ENCODE peak calls at places on chromosomes 7 and 10, in five cellular contexts. B is A549, F is spleen, Q is uterus, I is body of pancreas. N is an unnamed sample. For H3K4me1, the result is how much of the 10 kb centered on the place peaks cover.

GRCh38 chr7:12422449-12423320 is 19.0 kb upstream of the VWDE start:
- DNase-seq in B (peak), F (no peak), Q (no peak), I (no peak), N (no peak)

GRCh38 chr7:70343519-70343918 is 745.2 kb downstream of the AUTS2 start:
- DNase-seq in B (no peak), F (no peak), Q (no peak), I (no peak), N (no peak)

GRCh38 chr7:132666786-132667185 is 90.5 kb upstream of the PLXNA4 start:
- DNase-seq in B (no peak), F (no peak), Q (no peak), I (no peak), N (no peak)

GRCh38 chr7:18126274-18126673 is 98.6 kb upstream of the PRPS1L1 start:
- DNase-seq in B (no peak), F (no peak), Q (no peak), I (no peak), N (no peak)

GRCh38 chr10:17003151-17003550 is 126.5 kb downstream of the CUBN start:
- DNase-seq in B (no peak), F (no peak), Q (no peak), I (no peak), N (no peak)

GRCh38 chr10:102231357-102232318 is 5.5 kb downstream of the ELOVL3 start:
- DNase-seq in B (peak), F (peak), Q (no peak), I (peak), N (peak)

GRCh38 chr10:58981051-58981450 is 195.4 kb upstream of the PHYHIPL start:
- DNase-seq in B (no peak), F (no peak), Q (no peak), I (no peak), N (no peak)

GRCh38 chr7:81285142-81285871 is 366.5 kb upstream of the SEMA3C start:
- DNase-seq in B (no peak), F (no peak), Q (no peak), I (no peak), N (no peak)

GRCh38 chr7:67771840-67772605 is 775.4 kb downstream of the TYW1 start:
- DNase-seq in B (no peak), F (no peak), Q (no peak), I (no peak), N (no peak)

GRCh38 chr7:518630-519428 is 817 bp downstream of the PDGFA start:
- DNase-seq in B (peak), F (no peak), Q (peak), I (peak), N (peak)

GRCh38 chr10:59805043-59805442 is 51.8 kb upstream of the MRLN start:
- DNase-seq in B (peak), F (no peak), Q (peak), I (no peak), N (peak)

GRCh38 chr7:140501941-140502340 is 22.6 kb upstream of the MKRN1 start:
- DNase-seq in B (no peak), F (no peak), Q (no peak), I (peak), N (peak)

GRCh38 chr10:127200646-127201045 is 4.3 kb upstream of the INSYN2A start:
- DNase-seq in B (no peak), F (no peak), Q (no peak), I (no peak), N (no peak)

GRCh38 chr7:70778585-70778984 is 353.4 kb upstream of the GALNT17 start:
- DNase-seq in B (no peak), F (no peak), Q (no peak), I (no peak), N (no peak)

GRCh38 chr7:92810242-92810611 is 26.1 kb downstream of the CDK6 start:
- DNase-seq in B (peak), F (no peak), Q (no peak), I (no peak), N (no peak)

GRCh38 chr7:101121996-101122932 is 4.6 kb upstream of the SERPINE1 start:
- DNase-seq in B (peak), F (no peak), Q (peak), I (peak), N (peak)

GRCh38 chr7:27747969-27748368 is 8.0 kb downstream of the TAX1BP1 start:
- DNase-seq in B (no peak), F (no peak), Q (no peak), I (no peak), N (no peak)

GRCh38 chr7:94476251-94476840 is 33.3 kb upstream of the CASD1 start:
- DNase-seq in B (no peak), F (no peak), Q (no peak), I (no peak), N (no peak)

GRCh38 chr7:94471604-94472003 is 38.0 kb upstream of the CASD1 start:
- DNase-seq in B (no peak), F (no peak), Q (no peak), I (no peak), N (no peak)

GRCh38 chr7:94477878-94478277 is 31.7 kb upstream of the CASD1 start:
- DNase-seq in B (no peak), F (no peak), Q (no peak), I (no peak), N (no peak)

DNA sequence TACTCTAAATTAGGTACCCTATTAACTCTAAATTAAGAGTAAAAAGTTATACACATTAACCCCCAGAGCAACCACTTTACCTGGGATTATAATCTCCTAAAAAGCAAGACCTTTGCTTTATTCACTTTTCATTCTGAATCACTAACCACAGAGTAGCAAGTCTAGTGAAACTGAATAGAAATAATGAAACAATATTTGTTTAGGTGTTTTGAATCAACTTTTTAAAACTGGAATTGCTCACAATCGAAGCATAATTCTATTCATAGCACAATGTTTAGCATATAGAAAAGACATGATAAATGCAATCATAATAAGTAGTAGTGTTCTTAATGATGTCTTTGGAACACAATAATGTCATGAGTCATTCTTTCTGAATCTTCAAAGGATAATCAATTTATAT is 37.0 kb upstream of the CASD1 start:
- DNase-seq in B (no peak), F (no peak), Q (no peak), I (no peak), N (no peak)
- H3K4me1 ChIP-seq in B (under half), F (under half), Q (under half), I (under half), N (under half)

GRCh38 chr10:135601-136464 is 578 bp downstream of the ZMYND11 start:
- DNase-seq in B (peak), F (peak), Q (peak), I (peak), N (peak)
- TF ChIP-seq POLR2A in B (no peak), F (no peak), Q (no peak), I (peak), N (peak)

DNA sequence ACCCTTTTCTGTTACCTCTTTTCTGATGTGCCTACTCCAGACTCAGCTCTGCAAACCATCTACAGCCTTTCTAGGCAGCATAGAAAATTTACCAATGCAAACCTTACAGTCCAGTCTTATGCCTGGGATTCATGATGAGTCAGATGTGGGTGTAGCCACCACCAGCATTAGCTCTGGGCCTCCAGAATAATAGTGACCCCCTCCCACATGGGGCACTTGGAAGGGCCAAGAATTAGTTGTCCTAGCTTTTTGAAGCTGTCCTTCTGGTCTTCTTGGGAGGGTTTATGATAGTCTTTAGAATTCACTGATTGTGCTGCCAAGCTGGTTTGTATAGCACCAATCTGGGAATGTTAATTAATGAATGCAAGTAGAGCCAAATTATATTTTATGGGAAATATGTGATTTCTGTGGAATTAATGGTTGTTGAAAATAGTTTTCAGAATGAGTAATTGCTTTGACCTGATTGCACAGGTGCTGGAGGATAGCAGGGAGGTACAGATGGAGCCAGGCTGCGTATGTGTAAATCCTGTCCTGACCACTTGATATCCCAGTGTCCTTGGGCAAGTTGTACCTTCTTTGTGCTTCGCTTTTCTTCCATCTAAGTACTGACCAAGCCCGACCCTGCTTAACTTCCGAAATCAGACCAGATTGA is 94.8 kb downstream of the CPED1 start:
- DNase-seq in B (no peak), F (no peak), Q (no peak), I (no peak), N (no peak)
- H3K4me1 ChIP-seq in B (under half), F (under half), Q (under half), I (under half), N (under half)

GRCh38 chr7:131106681-131107342 is 220.9 kb upstream of the MKLN1 start:
- DNase-seq in B (peak), F (peak), Q (peak), I (peak), N (peak)

GRCh38 chr7:131108212-131108980 is 219.3 kb upstream of the MKLN1 start:
- DNase-seq in B (peak), F (peak), Q (no peak), I (no peak), N (peak)

GRCh38 chr7:131105803-131106680 is 221.6 kb upstream of the MKLN1 start:
- DNase-seq in B (peak), F (peak), Q (peak), I (peak), N (peak)

GRCh38 chr7:131109011-131109756 is 218.5 kb upstream of the MKLN1 start:
- DNase-seq in B (no peak), F (no peak), Q (no peak), I (no peak), N (no peak)

DNA sequence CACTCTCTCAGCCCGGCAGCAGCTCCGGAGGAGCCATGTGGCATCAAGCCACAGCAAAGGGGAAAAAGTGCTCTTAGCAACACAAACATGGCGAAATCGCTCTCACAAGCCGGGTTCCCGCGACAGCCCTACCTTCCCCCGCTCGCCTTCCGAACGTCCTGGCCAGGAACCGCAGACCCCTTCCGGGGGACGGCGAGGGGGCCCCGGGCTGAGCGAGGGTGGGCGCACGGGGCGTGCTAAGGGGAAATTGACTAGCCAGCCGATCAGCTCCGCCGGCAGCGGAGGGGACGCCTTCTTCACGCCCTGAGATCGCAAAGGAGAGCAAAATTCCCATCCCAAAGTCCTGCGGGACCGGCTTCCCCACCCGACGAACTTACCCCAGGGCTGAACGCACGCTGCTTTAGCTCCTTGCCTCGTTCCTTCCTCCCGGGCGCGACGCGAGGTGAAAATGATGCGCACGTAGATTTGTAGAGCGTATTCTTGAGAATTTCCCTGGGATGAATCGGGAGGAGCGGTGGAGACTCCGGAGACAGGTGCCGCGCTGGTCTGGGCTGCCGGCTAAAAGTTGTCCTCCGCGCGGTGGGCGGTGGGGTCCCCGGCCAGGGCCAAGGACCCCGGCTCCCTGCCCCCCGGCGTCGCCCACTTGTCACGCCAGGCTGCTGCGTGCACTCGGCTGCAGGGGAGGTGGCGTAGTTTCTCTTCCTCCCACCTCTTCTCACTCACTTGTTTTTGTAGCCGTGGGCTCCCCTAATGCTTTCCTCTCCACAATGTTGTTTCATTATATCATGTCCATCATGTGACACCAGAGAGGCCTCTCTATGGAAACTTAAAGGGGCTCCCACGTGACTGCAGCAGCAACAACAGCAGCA is 220.1 kb upstream of the MKLN1 start:
- DNase-seq in B (peak), F (peak), Q (peak), I (peak), N (peak)
- TF ChIP-seq POLR2A in B (no peak), F (peak), Q (peak), I (peak), N (peak)

GRCh38 chr7:107660381-107661080 is at the start of gene SLC26A4:
- DNase-seq in B (no peak), F (peak), Q (no peak), I (peak), N (no peak)

GRCh38 chr7:107661081-107661864 is 645 bp downstream of the SLC26A4 start:
- DNase-seq in B (peak), F (peak), Q (peak), I (peak), N (peak)

GRCh38 chr7:107661865-107662379 is 1.3 kb downstream of the SLC26A4 start:
- DNase-seq in B (no peak), F (no peak), Q (no peak), I (no peak), N (no peak)

GRCh38 chr7:107659666-107660065 is 962 bp upstream of the SLC26A4 start:
- DNase-seq in B (peak), F (no peak), Q (no peak), I (no peak), N (no peak)

GRCh38 chr7:107663196-107663595 is 2.6 kb downstream of the SLC26A4 start:
- DNase-seq in B (no peak), F (no peak), Q (no peak), I (no peak), N (no peak)
- H3K4me1 ChIP-seq in B (under half), F (under half), Q (under half), I (under half), N (under half)

N was measured in transverse colon.